ENCODE peak calls at places on chromosomes 13 and 19, in eight cellular contexts. One of them, this sample, is unnamed.
A peak's percentile ranks its signal among the peaks of the same experiment; 100 is the strongest.

GRCh38 chr13:111950697-111951096 is 116.3 kb upstream of the SOX1 start:
- DNase-seq in H1: no peak
- DNase-seq in BE2C: no peak
- DNase-seq in HepG2: no peak
- DNase-seq in BJ: no peak
- DNase-seq in tibial nerve: no peak
- DNase-seq in AG04449: no peak
- DNase-seq in fibroblast of mammary gland: no peak
- DNase-seq in this sample: no peak

GRCh38 chr19:55156202-55157063 is 1.1 kb downstream of the TNNI3 start:
- DNase-seq in H1: peak; percentile 99
- DNase-seq in BE2C: peak; percentile 93
- DNase-seq in HepG2: peak; percentile 64
- DNase-seq in BJ: no peak
- DNase-seq in tibial nerve: no peak
- DNase-seq in AG04449: no peak
- DNase-seq in fibroblast of mammary gland: peak; percentile 62
- DNase-seq in this sample: no peak

GRCh38 chr13:60335531-60335930 is 61.5 kb upstream of the TDRD3 start:
- DNase-seq in H1: no peak
- DNase-seq in BE2C: no peak
- DNase-seq in HepG2: peak; percentile 3
- DNase-seq in BJ: no peak
- DNase-seq in tibial nerve: no peak
- DNase-seq in AG04449: no peak
- DNase-seq in fibroblast of mammary gland: peak; percentile 23
- DNase-seq in this sample: no peak

GRCh38 chr13:95787356-95788099 is 110.6 kb downstream of the DNAJC3 start:
- DNase-seq in H1: no peak
- DNase-seq in BE2C: no peak
- DNase-seq in HepG2: no peak
- DNase-seq in BJ: no peak
- DNase-seq in tibial nerve: no peak
- DNase-seq in AG04449: no peak
- DNase-seq in fibroblast of mammary gland: peak; percentile 70
- DNase-seq in this sample: no peak

GRCh38 chr19:1888385-1888784 is 3.1 kb upstream of the ABHD17A start:
- DNase-seq in H1: no peak
- DNase-seq in BE2C: no peak
- DNase-seq in HepG2: no peak
- DNase-seq in BJ: no peak
- DNase-seq in tibial nerve: no peak
- DNase-seq in AG04449: no peak
- DNase-seq in fibroblast of mammary gland: no peak
- DNase-seq in this sample: no peak

GRCh38 chr19:46602392-46603194 is 1.5 kb downstream of the CALM3 start:
- DNase-seq in H1: no peak
- DNase-seq in BE2C: peak; percentile 49
- DNase-seq in HepG2: no peak
- DNase-seq in BJ: no peak
- DNase-seq in tibial nerve: no peak
- DNase-seq in AG04449: no peak
- DNase-seq in fibroblast of mammary gland: no peak
- DNase-seq in this sample: no peak

GRCh38 chr13:65453982-65454381 is 1776.2 kb downstream of the PCDH9 start:
- DNase-seq in H1: no peak
- DNase-seq in BE2C: no peak
- DNase-seq in HepG2: no peak
- DNase-seq in BJ: no peak
- DNase-seq in tibial nerve: no peak
- DNase-seq in AG04449: no peak
- DNase-seq in fibroblast of mammary gland: no peak
- DNase-seq in this sample: no peak

GRCh38 chr13:83996415-83996814 is 114.1 kb upstream of the SLITRK1 start:
- DNase-seq in H1: no peak
- DNase-seq in BE2C: no peak
- DNase-seq in HepG2: no peak
- DNase-seq in BJ: no peak
- DNase-seq in tibial nerve: no peak
- DNase-seq in AG04449: no peak
- DNase-seq in fibroblast of mammary gland: no peak
- DNase-seq in this sample: no peak

GRCh38 chr19:39434123-39435076 is 1.3 kb downstream of the RPS16 start:
- DNase-seq in H1: no peak
- DNase-seq in BE2C: no peak
- DNase-seq in HepG2: no peak
- DNase-seq in BJ: no peak
- DNase-seq in tibial nerve: no peak
- DNase-seq in AG04449: no peak
- DNase-seq in fibroblast of mammary gland: peak; percentile 28
- DNase-seq in this sample: no peak
- H3K4me3 ChIP-seq in H1: peak overlapping the region; percentile 97
- H3K4me3 ChIP-seq in BE2C: peak overlapping the region; percentile 99
- H3K4me3 ChIP-seq in HepG2: peak overlapping the region; percentile 99
- H3K4me3 ChIP-seq in BJ: peak overlapping the region; percentile 98
- H3K4me3 ChIP-seq in tibial nerve: peak overlapping the region; percentile 71
- H3K4me3 ChIP-seq in AG04449: peak overlapping the region; percentile 100
- H3K4me3 ChIP-seq in fibroblast of mammary gland: peak overlapping the region; percentile 99
- H3K4me3 ChIP-seq in this sample: peak overlapping the region; percentile 89

DNA sequence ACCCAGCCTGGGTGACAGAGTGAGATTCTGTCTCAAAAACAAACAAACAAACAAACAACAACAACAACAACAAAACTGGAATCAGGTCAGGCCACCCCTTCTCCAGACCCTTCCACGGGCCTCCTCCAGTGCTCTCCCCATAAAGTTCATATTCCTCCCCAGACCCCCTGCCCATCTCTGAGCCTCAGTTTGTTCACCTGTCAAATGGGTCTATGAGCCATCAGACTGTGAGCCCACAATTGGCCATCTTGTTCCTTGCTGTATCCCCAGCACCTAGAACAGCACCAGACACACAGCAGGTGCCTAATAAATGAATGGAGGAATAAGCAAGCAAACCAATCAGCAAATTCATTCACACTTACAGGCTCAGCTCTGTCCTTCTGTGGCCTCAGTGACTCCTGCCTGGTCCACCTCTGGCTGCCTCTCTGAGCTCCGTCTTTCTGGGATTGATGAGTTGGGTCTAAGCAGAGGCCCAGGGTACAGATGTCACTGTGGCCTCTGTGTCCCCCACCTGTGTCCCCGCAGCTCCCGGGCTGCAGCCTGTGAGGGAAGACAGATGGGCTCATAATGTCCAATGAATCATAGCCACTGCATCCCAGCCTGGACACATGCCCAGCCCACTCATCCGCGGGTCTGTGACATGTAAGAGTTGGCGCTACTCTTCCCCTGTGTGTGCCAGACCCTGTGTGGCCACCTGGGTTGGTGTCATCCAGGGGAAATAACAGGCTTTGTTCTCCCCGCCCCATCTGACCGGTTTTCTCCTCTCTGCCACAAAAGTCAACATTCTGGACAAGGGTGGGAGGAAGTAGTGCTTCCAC is 19.6 kb upstream of the PTPRS start:
- DNase-seq in H1: no peak
- DNase-seq in BE2C: no peak
- DNase-seq in HepG2: no peak
- DNase-seq in BJ: no peak
- DNase-seq in tibial nerve: no peak
- DNase-seq in AG04449: no peak
- DNase-seq in fibroblast of mammary gland: peak; percentile 57
- DNase-seq in this sample: no peak
- TF ChIP-seq CTCF in H1: no peak
- TF ChIP-seq CTCF in BE2C: no peak
- TF ChIP-seq CTCF in HepG2: no peak
- TF ChIP-seq CTCF in BJ: no peak
- TF ChIP-seq CTCF in tibial nerve: no peak
- TF ChIP-seq CTCF in AG04449: no peak
- TF ChIP-seq CTCF in fibroblast of mammary gland: no peak
- TF ChIP-seq CTCF in this sample: no peak

DNA sequence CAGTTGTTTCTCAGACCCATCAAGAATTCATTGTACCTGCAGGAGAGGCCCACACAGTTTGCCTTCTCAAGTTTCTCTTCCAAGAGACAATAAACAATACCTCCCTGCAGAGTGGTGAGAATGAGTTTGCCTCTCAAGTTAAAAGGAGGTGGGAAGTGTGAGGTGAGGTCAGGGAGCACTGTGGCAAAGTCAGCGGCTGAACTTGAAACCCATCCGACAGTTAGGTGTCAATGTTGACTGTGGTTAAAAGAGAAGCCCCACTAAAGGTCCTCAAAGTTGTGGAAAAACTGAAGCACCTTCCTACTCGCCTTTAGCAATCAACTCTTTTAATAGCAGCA is 73.0 kb upstream of the TSC22D1 start:
- DNase-seq in H1: no peak
- DNase-seq in BE2C: no peak
- DNase-seq in HepG2: no peak
- DNase-seq in BJ: no peak
- DNase-seq in tibial nerve: no peak
- DNase-seq in AG04449: no peak
- DNase-seq in fibroblast of mammary gland: no peak
- DNase-seq in this sample: no peak
- H3K4me3 ChIP-seq in H1: peak overlapping the region; percentile 3
- H3K4me3 ChIP-seq in BE2C: no peak overlapping the region
- H3K4me3 ChIP-seq in HepG2: no peak overlapping the region
- H3K4me3 ChIP-seq in BJ: no peak overlapping the region
- H3K4me3 ChIP-seq in tibial nerve: no peak overlapping the region
- H3K4me3 ChIP-seq in AG04449: no peak overlapping the region
- H3K4me3 ChIP-seq in fibroblast of mammary gland: no peak overlapping the region
- H3K4me3 ChIP-seq in this sample: no peak overlapping the region

DNA sequence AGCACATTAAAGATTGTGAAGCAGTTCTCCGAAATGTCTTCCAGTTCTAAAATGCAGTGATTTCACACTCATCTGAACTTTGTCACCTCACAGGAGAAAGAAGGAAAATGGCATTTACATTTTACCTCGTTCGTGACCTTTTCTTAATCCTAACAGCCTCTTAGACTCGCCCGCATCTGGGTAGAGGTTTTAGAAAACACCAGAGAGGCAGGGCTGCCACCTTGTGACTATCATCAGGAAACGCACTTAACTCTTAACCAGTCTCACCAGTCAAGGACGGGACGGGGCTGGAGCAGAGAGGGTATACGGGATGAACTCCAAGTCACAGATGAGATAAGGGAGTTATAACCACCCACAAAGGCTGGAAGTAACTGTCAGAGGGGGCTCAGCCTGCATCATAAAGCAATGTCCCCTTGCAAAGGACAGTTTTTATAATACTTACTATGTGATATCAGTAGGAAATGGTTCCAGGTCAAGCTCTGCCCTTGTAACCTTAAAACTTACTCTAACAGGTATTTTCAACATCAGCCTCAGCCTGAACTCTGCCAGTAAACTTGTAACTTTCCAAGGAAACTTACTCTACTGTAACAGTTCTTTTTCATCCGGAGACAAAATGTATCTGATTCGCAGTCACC is 8.6 kb upstream of the CEACAM6 start:
- DNase-seq in H1: peak; percentile 46
- DNase-seq in BE2C: peak; percentile 45
- DNase-seq in HepG2: peak; percentile 29
- DNase-seq in BJ: no peak
- DNase-seq in tibial nerve: no peak
- DNase-seq in AG04449: peak; percentile 3
- DNase-seq in fibroblast of mammary gland: peak; percentile 57
- DNase-seq in this sample: peak; percentile 15
- TF ChIP-seq CTCF in H1: peak; percentile 38
- TF ChIP-seq CTCF in BE2C: peak; percentile 63
- TF ChIP-seq CTCF in HepG2: peak; percentile 69
- TF ChIP-seq CTCF in BJ: peak; percentile 64
- TF ChIP-seq CTCF in tibial nerve: no peak
- TF ChIP-seq CTCF in AG04449: peak; percentile 54
- TF ChIP-seq CTCF in fibroblast of mammary gland: peak; percentile 51
- TF ChIP-seq CTCF in this sample: peak; percentile 69